ENCODE peak calls at places on chromosomes 6 and 20, in seven cellular contexts. I is neuronal stem cell, T is H9, N is IMR-90, S is mesendoderm, U is mesenchymal stem cell, F is trophoblast cell. Q is an unnamed sample.

GRCh38 chr20:24289737-24290481 is 179.5 kb upstream of the SYNDIG1 start:
- DNase-seq in I (no peak), T (peak; percentile 38), N (no peak), S (peak; percentile 11), U (no peak), F (no peak), Q (no peak)

GRCh38 chr6:11232968-11233626 is 629 bp upstream of the NEDD9 start:
- DNase-seq in I (peak; percentile 76), T (peak; percentile 37), N (peak; percentile 22), S (peak; percentile 79), U (no peak), F (no peak), Q (peak; percentile 50)

GRCh38 chr6:140867336-140867735 is 1265.4 kb upstream of the GJE1 start:
- DNase-seq in I (no peak), T (no peak), N (no peak), S (no peak), U (no peak), F (no peak), Q (no peak)

GRCh38 chr6:97459535-97459934 is 176.5 kb upstream of the MMS22L start:
- DNase-seq in I (no peak), T (no peak), N (no peak), S (no peak), U (no peak), F (no peak), Q (no peak)

GRCh38 chr6:88920777-88921728 is 42.4 kb downstream of the RNGTT start:
- DNase-seq in I (no peak), T (no peak), N (no peak), S (peak; percentile 13), U (no peak), F (no peak), Q (no peak)

GRCh38 chr6:33959661-33960344 is 156.0 kb upstream of the MLN start:
- DNase-seq in I (no peak), T (no peak), N (no peak), S (no peak), U (no peak), F (no peak), Q (no peak)

GRCh38 chr20:63273635-63274380 is 1.2 kb downstream of the ARFGAP1 start:
- DNase-seq in I (no peak), T (no peak), N (peak; percentile 88), S (no peak), U (peak; percentile 88), F (peak; percentile 56), Q (no peak)

GRCh38 chr6:16473908-16474791 is 235.8 kb downstream of the GMPR start:
- DNase-seq in I (no peak), T (no peak), N (no peak), S (no peak), U (no peak), F (no peak), Q (no peak)

GRCh38 chr20:35145141-35145564 is 2.0 kb downstream of the EDEM2 start:
- DNase-seq in I (no peak), T (no peak), N (peak; percentile 72), S (peak; percentile 69), U (peak; percentile 72), F (peak; percentile 17), Q (no peak)

GRCh38 chr20:25195962-25196700 is 619 bp downstream of the ENTPD6 start:
- DNase-seq in I (no peak), T (peak; percentile 52), N (peak; percentile 5), S (peak; percentile 44), U (peak; percentile 39), F (peak; percentile 58), Q (peak; percentile 74)

GRCh38 chr6:155106456-155107107 is 111.5 kb downstream of the TIAM2 start:
- DNase-seq in I (no peak), T (no peak), N (no peak), S (no peak), U (no peak), F (no peak), Q (no peak)

GRCh38 chr6:129709909-129710721 is at the start of gene ARHGAP18:
- DNase-seq in I (peak; percentile 86), T (peak; percentile 91), N (peak; percentile 89), S (peak; percentile 95), U (peak; percentile 96), F (peak; percentile 95), Q (peak; percentile 86)

GRCh38 chr20:32282461-32282860 is 5.0 kb downstream of the KIF3B start:
- DNase-seq in I (no peak), T (no peak), N (no peak), S (no peak), U (no peak), F (no peak), Q (no peak)

GRCh38 chr20:1169224-1169623 is 15.6 kb downstream of the TMEM74B start:
- DNase-seq in I (no peak), T (no peak), N (no peak), S (no peak), U (no peak), F (no peak), Q (no peak)

GRCh38 chr6:98836025-98836961 is 1.9 kb downstream of the POU3F2 start:
- DNase-seq in I (no peak), T (no peak), N (no peak), S (peak; percentile 56), U (no peak), F (no peak), Q (no peak)

GRCh38 chr6:154352898-154353585 is 3.6 kb downstream of the IPCEF1 start:
- DNase-seq in I (no peak), T (no peak), N (no peak), S (no peak), U (peak; percentile 8), F (no peak), Q (no peak)

GRCh38 chr6:87832025-87832825 is 130.2 kb upstream of the AKIRIN2 start:
- DNase-seq in I (no peak), T (no peak), N (peak; percentile 30), S (peak; percentile 4), U (peak; percentile 22), F (no peak), Q (no peak)

GRCh38 chr6:54847799-54848597 is 1.4 kb downstream of the FAM83B start:
- DNase-seq in I (no peak), T (no peak), N (peak; percentile 74), S (peak; percentile 30), U (peak; percentile 42), F (peak; percentile 59), Q (no peak)

GRCh38 chr6:32622545-32623401 is 14.4 kb upstream of the HLA-DQA1 start:
- DNase-seq in I (peak; percentile 15), T (peak; percentile 81), N (peak; percentile 28), S (peak; percentile 78), U (peak; percentile 32), F (no peak), Q (peak; percentile 31)

GRCh38 chr6:135423649-135424128 is 73.9 kb downstream of the AHI1 start:
- DNase-seq in I (peak; percentile 21), T (no peak), N (peak; percentile 59), S (peak; percentile 34), U (peak; percentile 60), F (no peak), Q (no peak)

GRCh38 chr6:99813565-99813964 is 180.5 kb downstream of the MCHR2 start:
- DNase-seq in I (no peak), T (no peak), N (no peak), S (no peak), U (no peak), F (peak; percentile 75), Q (no peak)

GRCh38 chr6:168109171-168109570 is 30.2 kb upstream of the FRMD1 start:
- DNase-seq in I (no peak), T (no peak), N (no peak), S (no peak), U (no peak), F (no peak), Q (no peak)

GRCh38 chr6:35977308-35977707 is 47.1 kb downstream of the SLC26A8 start:
- DNase-seq in I (no peak), T (no peak), N (no peak), S (no peak), U (no peak), F (no peak), Q (no peak)

GRCh38 chr6:100892693-100893092 is 11.6 kb upstream of the ASCC3 start:
- DNase-seq in I (no peak), T (peak; percentile 80), N (no peak), S (peak; percentile 43), U (no peak), F (peak; percentile 74), Q (no peak)

GRCh38 chr6:93036835-93037234 is 382.5 kb downstream of the EPHA7 start:
- DNase-seq in I (no peak), T (no peak), N (peak; percentile 1), S (peak; percentile 52), U (peak; percentile 50), F (no peak), Q (no peak)

GRCh38 chr20:45080867-45081616 is 19.9 kb downstream of the KCNS1 start:
- DNase-seq in I (no peak), T (no peak), N (peak; percentile 52), S (no peak), U (peak; percentile 18), F (peak; percentile 55), Q (no peak)

DNA sequence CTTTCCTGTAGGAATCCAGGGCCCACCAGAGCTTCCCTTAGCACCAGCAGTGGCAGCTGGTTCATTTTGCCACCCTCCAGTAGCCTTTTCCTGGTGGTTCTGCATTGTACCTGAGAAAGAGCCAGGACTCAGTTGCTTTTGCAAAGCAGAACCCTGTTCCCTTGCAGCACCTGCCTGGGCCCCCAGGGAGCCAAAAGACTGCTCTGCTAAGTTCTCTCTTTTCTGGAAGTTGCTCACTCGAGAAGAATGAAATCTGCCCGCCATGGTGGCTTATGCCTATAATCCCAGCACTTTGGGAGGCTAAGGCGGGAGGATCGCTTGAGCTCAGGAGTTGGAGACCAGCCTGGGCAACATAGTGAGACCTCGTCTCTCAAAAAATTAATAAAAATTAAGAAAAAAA is 24.0 kb downstream of the GHRH start:
- DNase-seq in I (no peak), T (no peak), N (no peak), S (no peak), U (no peak), F (no peak), Q (no peak)
- H3K23ac ChIP-seq in I (no peak overlapping the region), T (no peak overlapping the region), N (no peak overlapping the region), S (no peak overlapping the region), U (no peak overlapping the region), F (no peak overlapping the region), Q (no peak overlapping the region)

DNA sequence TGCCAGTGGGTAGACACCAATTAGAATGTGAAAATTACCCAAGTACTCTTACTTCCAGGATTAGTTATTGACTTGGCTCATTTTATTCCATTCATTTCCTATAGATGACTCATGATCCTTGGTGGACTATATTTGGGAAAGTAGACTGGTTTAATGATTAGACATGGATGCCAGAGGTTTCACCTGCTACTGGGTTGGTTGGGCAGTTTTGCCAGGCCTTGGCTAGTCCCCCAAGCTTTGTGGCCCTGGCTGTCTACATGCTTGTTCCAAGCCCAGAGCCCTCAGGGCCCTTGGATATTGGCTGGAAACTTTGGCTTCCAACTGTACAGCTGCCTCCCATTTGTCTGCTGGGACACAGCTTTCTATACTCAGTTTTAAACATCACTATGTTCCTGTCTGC is 104.1 kb downstream of the ZFP64 start:
- DNase-seq in I (no peak), T (no peak), N (no peak), S (no peak), U (no peak), F (no peak), Q (no peak)
- H3K23ac ChIP-seq in I (no peak overlapping the region), T (no peak overlapping the region), N (no peak overlapping the region), S (no peak overlapping the region), U (no peak overlapping the region), F (no peak overlapping the region), Q (no peak overlapping the region)

GRCh38 chr20:4038676-4039075 is 23.3 kb upstream of the RNF24 start:
- DNase-seq in I (no peak), T (no peak), N (no peak), S (no peak), U (no peak), F (no peak), Q (peak; percentile 45)
- H3K23ac ChIP-seq in I (no peak overlapping the region), T (no peak overlapping the region), N (peak overlapping the region; percentile 19), S (no peak overlapping the region), U (no peak overlapping the region), F (no peak overlapping the region), Q (no peak overlapping the region)

GRCh38 chr6:25907475-25908014 is 22.9 kb downstream of the SLC17A2 start:
- DNase-seq in I (no peak), T (no peak), N (no peak), S (no peak), U (no peak), F (no peak), Q (no peak)
- H3K23ac ChIP-seq in I (no peak overlapping the region), T (no peak overlapping the region), N (no peak overlapping the region), S (no peak overlapping the region), U (no peak overlapping the region), F (no peak overlapping the region), Q (no peak overlapping the region)